ENCODE peak calls at places on chromosomes 2 and 18, in nine cellular contexts. One of them, this sample, is unnamed. For H3K36me3, H3K4me1 and H3K9me3, the result is how much of the 10 kb centered on the place peaks cover.

GRCh38 chr2:178870703-178871102 is 63.5 kb upstream of the TTN start:
- DNase-seq in fibroblast of lung: peak
- DNase-seq in kidney: no peak
- DNase-seq in cardiac muscle cell: no peak
- DNase-seq in stomach: no peak
- DNase-seq in IMR-90: peak
- DNase-seq in SJSA1: no peak
- DNase-seq in lung: no peak
- DNase-seq in DND-41: no peak
- DNase-seq in this sample: no peak

GRCh38 chr18:46222710-46223360 is 118.7 kb downstream of the HAUS1 start:
- DNase-seq in fibroblast of lung: no peak
- DNase-seq in kidney: no peak
- DNase-seq in cardiac muscle cell: no peak
- DNase-seq in stomach: no peak
- DNase-seq in IMR-90: no peak
- DNase-seq in SJSA1: no peak
- DNase-seq in lung: no peak
- DNase-seq in DND-41: no peak
- DNase-seq in this sample: no peak

GRCh38 chr2:216492951-216493685 is 5.5 kb upstream of the RPL37A start:
- DNase-seq in fibroblast of lung: peak
- DNase-seq in kidney: no peak
- DNase-seq in cardiac muscle cell: no peak
- DNase-seq in stomach: no peak
- DNase-seq in IMR-90: peak
- DNase-seq in SJSA1: peak
- DNase-seq in lung: no peak
- DNase-seq in DND-41: no peak
- DNase-seq in this sample: peak

GRCh38 chr2:102147935-102148334 is 5.4 kb downstream of the IL1R1 start:
- DNase-seq in fibroblast of lung: peak
- DNase-seq in kidney: no peak
- DNase-seq in cardiac muscle cell: no peak
- DNase-seq in stomach: no peak
- DNase-seq in IMR-90: peak
- DNase-seq in SJSA1: no peak
- DNase-seq in lung: no peak
- DNase-seq in DND-41: no peak
- DNase-seq in this sample: no peak

GRCh38 chr2:135909976-135910375 is 33.7 kb upstream of the MCM6 start:
- DNase-seq in fibroblast of lung: peak
- DNase-seq in kidney: no peak
- DNase-seq in cardiac muscle cell: no peak
- DNase-seq in stomach: no peak
- DNase-seq in IMR-90: peak
- DNase-seq in SJSA1: no peak
- DNase-seq in lung: no peak
- DNase-seq in DND-41: no peak
- DNase-seq in this sample: no peak

GRCh38 chr2:83584674-83585073 is 874.4 kb downstream of the SUCLG1 start:
- DNase-seq in fibroblast of lung: peak
- DNase-seq in kidney: no peak
- DNase-seq in cardiac muscle cell: no peak
- DNase-seq in stomach: no peak
- DNase-seq in IMR-90: no peak
- DNase-seq in SJSA1: peak
- DNase-seq in lung: no peak
- DNase-seq in DND-41: no peak
- DNase-seq in this sample: no peak

GRCh38 chr18:38940863-38941531 is 1375.4 kb upstream of the CELF4 start:
- DNase-seq in fibroblast of lung: peak
- DNase-seq in kidney: no peak
- DNase-seq in cardiac muscle cell: no peak
- DNase-seq in stomach: no peak
- DNase-seq in IMR-90: peak
- DNase-seq in SJSA1: peak
- DNase-seq in lung: no peak
- DNase-seq in DND-41: peak
- DNase-seq in this sample: no peak

GRCh38 chr18:31241900-31242409 is 76.0 kb upstream of the DSG1 start:
- DNase-seq in fibroblast of lung: peak
- DNase-seq in kidney: no peak
- DNase-seq in cardiac muscle cell: peak
- DNase-seq in stomach: no peak
- DNase-seq in IMR-90: peak
- DNase-seq in SJSA1: no peak
- DNase-seq in lung: no peak
- DNase-seq in DND-41: no peak
- DNase-seq in this sample: peak

GRCh38 chr2:134108124-134108523 is 145.7 kb upstream of the MGAT5 start:
- DNase-seq in fibroblast of lung: no peak
- DNase-seq in kidney: no peak
- DNase-seq in cardiac muscle cell: no peak
- DNase-seq in stomach: no peak
- DNase-seq in IMR-90: no peak
- DNase-seq in SJSA1: no peak
- DNase-seq in lung: no peak
- DNase-seq in DND-41: no peak
- DNase-seq in this sample: no peak

DNA sequence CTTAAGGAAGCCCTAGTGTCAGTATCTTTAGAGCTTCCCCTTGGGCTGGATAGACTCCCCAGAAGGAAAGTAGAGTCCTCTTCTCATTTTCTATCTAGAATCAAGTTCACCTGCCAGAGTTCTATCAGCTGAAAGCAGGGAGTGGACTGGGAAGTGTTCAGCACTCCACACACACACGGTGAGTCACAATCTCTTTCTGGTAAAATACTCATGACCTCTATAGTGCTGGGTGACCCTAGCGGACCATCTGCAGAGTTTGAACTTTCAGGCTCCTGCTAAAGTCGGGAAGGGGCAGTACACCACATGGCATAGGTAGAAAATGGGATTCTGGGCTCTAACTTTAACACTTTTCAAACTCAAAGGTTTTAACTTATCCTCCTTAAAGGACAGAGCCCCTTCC is 43.3 kb downstream of the SAP130 start:
- DNase-seq in fibroblast of lung: peak
- DNase-seq in kidney: no peak
- DNase-seq in cardiac muscle cell: no peak
- DNase-seq in stomach: no peak
- DNase-seq in IMR-90: peak
- DNase-seq in SJSA1: no peak
- DNase-seq in lung: no peak
- DNase-seq in DND-41: no peak
- DNase-seq in this sample: no peak
- H3K36me3 ChIP-seq in fibroblast of lung: under half
- H3K36me3 ChIP-seq in kidney: under half
- H3K36me3 ChIP-seq in cardiac muscle cell: under half
- H3K36me3 ChIP-seq in stomach: half or more
- H3K36me3 ChIP-seq in IMR-90: under half
- H3K36me3 ChIP-seq in SJSA1: half or more
- H3K36me3 ChIP-seq in lung: under half
- H3K36me3 ChIP-seq in DND-41: half or more
- H3K36me3 ChIP-seq in this sample: under half

GRCh38 chr2:54483426-54483825 is 27.3 kb downstream of the SPTBN1 start:
- DNase-seq in fibroblast of lung: peak
- DNase-seq in kidney: no peak
- DNase-seq in cardiac muscle cell: no peak
- DNase-seq in stomach: no peak
- DNase-seq in IMR-90: no peak
- DNase-seq in SJSA1: peak
- DNase-seq in lung: no peak
- DNase-seq in DND-41: no peak
- DNase-seq in this sample: no peak
- H3K4me1 ChIP-seq in fibroblast of lung: under half
- H3K4me1 ChIP-seq in kidney: under half
- H3K4me1 ChIP-seq in cardiac muscle cell: under half
- H3K4me1 ChIP-seq in stomach: under half
- H3K4me1 ChIP-seq in IMR-90: under half
- H3K4me1 ChIP-seq in SJSA1: under half
- H3K4me1 ChIP-seq in lung: under half
- H3K4me1 ChIP-seq in DND-41: under half
- H3K4me1 ChIP-seq in this sample: half or more

GRCh38 chr2:16246911-16247310 is 306.6 kb downstream of the MYCN start:
- DNase-seq in fibroblast of lung: no peak
- DNase-seq in kidney: no peak
- DNase-seq in cardiac muscle cell: no peak
- DNase-seq in stomach: no peak
- DNase-seq in IMR-90: no peak
- DNase-seq in SJSA1: no peak
- DNase-seq in lung: no peak
- DNase-seq in DND-41: no peak
- DNase-seq in this sample: no peak

GRCh38 chr2:16246281-16246850 is 306.0 kb downstream of the MYCN start:
- DNase-seq in fibroblast of lung: no peak
- DNase-seq in kidney: no peak
- DNase-seq in cardiac muscle cell: no peak
- DNase-seq in stomach: no peak
- DNase-seq in IMR-90: no peak
- DNase-seq in SJSA1: no peak
- DNase-seq in lung: no peak
- DNase-seq in DND-41: no peak
- DNase-seq in this sample: no peak

GRCh38 chr2:16248571-16249105 is 308.3 kb downstream of the MYCN start:
- DNase-seq in fibroblast of lung: no peak
- DNase-seq in kidney: no peak
- DNase-seq in cardiac muscle cell: no peak
- DNase-seq in stomach: no peak
- DNase-seq in IMR-90: no peak
- DNase-seq in SJSA1: no peak
- DNase-seq in lung: no peak
- DNase-seq in DND-41: no peak
- DNase-seq in this sample: no peak

GRCh38 chr2:16249269-16250055 is 309.1 kb downstream of the MYCN start:
- DNase-seq in fibroblast of lung: no peak
- DNase-seq in kidney: no peak
- DNase-seq in cardiac muscle cell: no peak
- DNase-seq in stomach: no peak
- DNase-seq in IMR-90: no peak
- DNase-seq in SJSA1: no peak
- DNase-seq in lung: no peak
- DNase-seq in DND-41: no peak
- DNase-seq in this sample: no peak

GRCh38 chr2:16247371-16248177 is 307.2 kb downstream of the MYCN start:
- DNase-seq in fibroblast of lung: no peak
- DNase-seq in kidney: no peak
- DNase-seq in cardiac muscle cell: no peak
- DNase-seq in stomach: no peak
- DNase-seq in IMR-90: no peak
- DNase-seq in SJSA1: no peak
- DNase-seq in lung: no peak
- DNase-seq in DND-41: no peak
- DNase-seq in this sample: no peak
- H3K9me3 ChIP-seq in fibroblast of lung: under half
- H3K9me3 ChIP-seq in kidney: under half
- H3K9me3 ChIP-seq in cardiac muscle cell: under half
- H3K9me3 ChIP-seq in stomach: under half
- H3K9me3 ChIP-seq in IMR-90: half or more
- H3K9me3 ChIP-seq in SJSA1: under half
- H3K9me3 ChIP-seq in lung: under half
- H3K9me3 ChIP-seq in DND-41: under half
- H3K9me3 ChIP-seq in this sample: under half

GRCh38 chr2:74334931-74335333 is 8.3 kb downstream of the SLC4A5 start:
- DNase-seq in fibroblast of lung: peak
- DNase-seq in kidney: peak
- DNase-seq in cardiac muscle cell: peak
- DNase-seq in stomach: peak
- DNase-seq in IMR-90: peak
- DNase-seq in SJSA1: peak
- DNase-seq in lung: peak
- DNase-seq in DND-41: peak
- DNase-seq in this sample: peak
- H3K36me3 ChIP-seq in fibroblast of lung: under half
- H3K36me3 ChIP-seq in kidney: under half
- H3K36me3 ChIP-seq in cardiac muscle cell: under half
- H3K36me3 ChIP-seq in stomach: under half
- H3K36me3 ChIP-seq in IMR-90: under half
- H3K36me3 ChIP-seq in SJSA1: under half
- H3K36me3 ChIP-seq in lung: under half
- H3K36me3 ChIP-seq in DND-41: under half
- H3K36me3 ChIP-seq in this sample: under half

DNA sequence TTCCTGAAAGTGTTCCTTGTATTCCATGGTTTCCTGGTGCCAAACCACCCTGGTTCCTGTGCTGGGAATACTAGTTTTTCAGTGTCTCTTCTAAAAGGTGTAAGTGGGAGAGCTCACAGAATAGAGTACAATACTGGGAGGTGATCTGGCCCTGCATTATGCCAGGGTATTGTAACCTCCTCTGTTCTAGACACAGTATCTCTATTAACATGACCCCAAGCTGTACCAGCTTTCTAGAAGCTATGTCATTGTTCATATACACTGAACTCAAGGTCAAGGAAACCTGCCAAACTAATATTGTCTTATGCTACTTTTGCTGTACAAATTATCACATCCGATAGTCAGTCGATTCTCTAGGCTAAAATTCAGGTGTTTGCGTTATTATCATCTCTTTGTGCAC is 32.7 kb downstream of the SETBP1 start:
- DNase-seq in fibroblast of lung: no peak
- DNase-seq in kidney: no peak
- DNase-seq in cardiac muscle cell: no peak
- DNase-seq in stomach: no peak
- DNase-seq in IMR-90: no peak
- DNase-seq in SJSA1: no peak
- DNase-seq in lung: no peak
- DNase-seq in DND-41: no peak
- DNase-seq in this sample: no peak
- H3K4me1 ChIP-seq in fibroblast of lung: under half
- H3K4me1 ChIP-seq in kidney: under half
- H3K4me1 ChIP-seq in cardiac muscle cell: under half
- H3K4me1 ChIP-seq in stomach: under half
- H3K4me1 ChIP-seq in IMR-90: under half
- H3K4me1 ChIP-seq in SJSA1: half or more
- H3K4me1 ChIP-seq in lung: under half
- H3K4me1 ChIP-seq in DND-41: under half
- H3K4me1 ChIP-seq in this sample: under half

DNA sequence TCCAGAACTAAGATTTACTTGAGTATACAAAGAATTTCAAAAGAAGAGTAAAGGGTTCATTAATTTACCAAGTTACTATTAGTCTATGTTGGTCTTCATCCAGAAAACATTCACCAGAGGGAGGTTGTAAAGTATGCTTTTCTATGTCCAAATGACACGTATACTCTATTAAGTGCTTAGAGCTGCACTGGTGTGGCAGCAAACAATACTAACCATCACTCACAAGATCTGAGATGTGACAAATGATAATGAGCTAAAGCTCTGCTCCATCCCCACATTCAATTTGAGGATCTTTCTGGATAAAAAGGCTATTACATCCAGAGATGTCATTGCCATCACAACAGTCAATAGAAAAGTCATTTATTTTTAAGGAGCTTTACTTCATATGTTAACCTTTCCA is 926.5 kb upstream of the KLHL29 start:
- DNase-seq in fibroblast of lung: no peak
- DNase-seq in kidney: no peak
- DNase-seq in cardiac muscle cell: no peak
- DNase-seq in stomach: no peak
- DNase-seq in IMR-90: no peak
- DNase-seq in SJSA1: no peak
- DNase-seq in lung: no peak
- DNase-seq in DND-41: no peak
- DNase-seq in this sample: no peak
- H3K9me3 ChIP-seq in fibroblast of lung: under half
- H3K9me3 ChIP-seq in kidney: under half
- H3K9me3 ChIP-seq in cardiac muscle cell: under half
- H3K9me3 ChIP-seq in stomach: under half
- H3K9me3 ChIP-seq in IMR-90: under half
- H3K9me3 ChIP-seq in SJSA1: under half
- H3K9me3 ChIP-seq in lung: under half
- H3K9me3 ChIP-seq in DND-41: under half
- H3K9me3 ChIP-seq in this sample: under half

GRCh38 chr18:12317664-12318333 is 9.8 kb downstream of the TUBB6 start:
- DNase-seq in fibroblast of lung: peak
- DNase-seq in kidney: no peak
- DNase-seq in cardiac muscle cell: no peak
- DNase-seq in stomach: no peak
- DNase-seq in IMR-90: peak
- DNase-seq in SJSA1: no peak
- DNase-seq in lung: no peak
- DNase-seq in DND-41: no peak
- DNase-seq in this sample: no peak
- H3K36me3 ChIP-seq in fibroblast of lung: under half
- H3K36me3 ChIP-seq in kidney: under half
- H3K36me3 ChIP-seq in cardiac muscle cell: under half
- H3K36me3 ChIP-seq in stomach: under half
- H3K36me3 ChIP-seq in IMR-90: half or more
- H3K36me3 ChIP-seq in SJSA1: half or more
- H3K36me3 ChIP-seq in lung: under half
- H3K36me3 ChIP-seq in DND-41: under half
- H3K36me3 ChIP-seq in this sample: under half

This sample was measured in thyroid gland.